ENCODE peak calls at places on chromosomes 6 and 20, in six cellular contexts. P is effector CD8-positive, alpha-beta T cell; A is endothelial cell of umbilical vein; V is naive thymus-derived CD8-positive, alpha-beta T cell; N is left lobe of liver; T is NAMALWA. S is an unnamed sample.
A peak's percentile ranks its signal among the peaks of the same experiment; 100 is the strongest.

GRCh38 chr6:6712979-6713514 is 124.5 kb downstream of the LY86 start:
- DNase-seq in V (no peak), T (peak; percentile 32), A (no peak), P (no peak), N (no peak), S (peak; percentile 96)

GRCh38 chr6:167450631-167451030 is 125.7 kb downstream of the TTLL2 start:
- DNase-seq in N (no peak), A (no peak), V (no peak), T (no peak), P (no peak), S (no peak)

GRCh38 chr6:21873562-21873961 is 280.0 kb downstream of the SOX4 start:
- DNase-seq in A (no peak), T (no peak), P (no peak), V (no peak), N (no peak), S (no peak)

GRCh38 chr6:39777218-39777617 is 15.0 kb upstream of the DAAM2 start:
- DNase-seq in N (no peak), T (no peak), V (no peak), A (no peak), P (no peak), S (no peak)

GRCh38 chr20:20815711-20816455 is 103.4 kb upstream of the RALGAPA2 start:
- DNase-seq in N (no peak), V (no peak), A (no peak), T (no peak), P (no peak), S (no peak)

GRCh38 chr6:144283781-144284473 is 1.2 kb upstream of the UTRN start:
- DNase-seq in T (peak; percentile 11), N (no peak), V (no peak), A (peak; percentile 64), P (no peak), S (peak; percentile 55)

GRCh38 chr6:117506180-117506835 is 23.8 kb downstream of the DCBLD1 start:
- DNase-seq in V (no peak), T (no peak), P (no peak), A (no peak), N (no peak), S (no peak)

GRCh38 chr6:52595000-52595795 is 18.3 kb upstream of the TRAM2 start:
- DNase-seq in P (no peak), N (no peak), V (no peak), A (no peak), T (no peak), S (peak; percentile 59)

GRCh38 chr20:38674178-38675133 is 49.8 kb upstream of the SLC32A1 start:
- DNase-seq in A (peak; percentile 64), V (peak; percentile 43), N (no peak), T (no peak), P (peak; percentile 58), S (no peak)

GRCh38 chr20:19922716-19923115 is 94.4 kb upstream of the NAA20 start:
- DNase-seq in N (no peak), A (no peak), V (no peak), P (no peak), T (no peak), S (no peak)

GRCh38 chr20:62433655-62434054 is 6.3 kb upstream of the RBBP8NL start:
- DNase-seq in V (no peak), P (no peak), A (peak; percentile 8), N (no peak), T (no peak), S (no peak)

GRCh38 chr6:19837511-19838441 is 606 bp downstream of the ID4 start:
- DNase-seq in N (no peak), A (peak; percentile 6), V (no peak), P (no peak), T (no peak), S (no peak)

GRCh38 chr6:34182751-34183531 is 37.1 kb upstream of the GRM4 start:
- DNase-seq in A (no peak), N (peak; percentile 39), V (peak; percentile 72), T (peak; percentile 86), P (peak; percentile 25), S (peak; percentile 97)

GRCh38 chr6:19433101-19433500 is 404.1 kb upstream of the ID4 start:
- DNase-seq in A (no peak), P (no peak), N (no peak), V (no peak), T (no peak), S (no peak)

GRCh38 chr6:96246563-96246962 is 230.8 kb downstream of the FUT9 start:
- DNase-seq in N (no peak), T (peak; percentile 2), A (no peak), P (no peak), V (no peak), S (peak; percentile 14)

GRCh38 chr20:61600061-61600460 is 348.0 kb downstream of the CDH4 start:
- DNase-seq in T (no peak), N (no peak), V (no peak), P (no peak), A (no peak), S (no peak)

GRCh38 chr6:64589961-64590360 is 954.4 kb downstream of the PHF3 start:
- DNase-seq in T (no peak), N (no peak), V (no peak), A (no peak), P (no peak), S (no peak)

GRCh38 chr6:133726188-133726587 is 162.7 kb upstream of the TCF21 start:
- DNase-seq in P (no peak), T (no peak), N (no peak), A (no peak), V (no peak), S (no peak)

GRCh38 chr20:10761232-10761631 is 87.4 kb upstream of the JAG1 start:
- DNase-seq in N (no peak), T (no peak), P (no peak), V (no peak), A (peak; percentile 93), S (no peak)

GRCh38 chr20:33475381-33476160 is 14.3 kb upstream of the CBFA2T2 start:
- DNase-seq in A (no peak), N (no peak), T (no peak), V (no peak), P (no peak), S (no peak)

GRCh38 chr20:12875510-12875909 is 133.3 kb upstream of the SPTLC3 start:
- DNase-seq in V (no peak), N (peak; percentile 53), P (no peak), T (no peak), A (no peak), S (no peak)

GRCh38 chr6:66096679-66097078 is 389.7 kb upstream of the EYS start:
- DNase-seq in A (no peak), V (no peak), T (no peak), P (no peak), N (no peak), S (no peak)

GRCh38 chr20:53839423-53840176 is 230.8 kb downstream of the BCAS1 start:
- DNase-seq in T (peak; percentile 86), P (peak; percentile 10), N (no peak), V (peak; percentile 68), A (no peak), S (peak; percentile 90)

GRCh38 chr6:20699402-20699801 is 165.1 kb downstream of the CDKAL1 start:
- DNase-seq in P (no peak), A (no peak), V (no peak), T (no peak), N (no peak), S (no peak)

GRCh38 chr6:167766986-167767714 is 59.6 kb upstream of the AFDN start:
- DNase-seq in T (no peak), N (no peak), V (no peak), P (no peak), A (no peak), S (no peak)

GRCh38 chr6:118722820-118723526 is 71.6 kb upstream of the CEP85L start:
- DNase-seq in A (no peak), N (no peak), P (no peak), T (no peak), V (no peak), S (no peak)

GRCh38 chr20:46705378-46705729 is 4.1 kb upstream of the SLC2A10 start:
- DNase-seq in V (no peak), P (no peak), A (no peak), T (no peak), N (peak; percentile 61), S (no peak)

GRCh38 chr6:144265061-144265357 is 20.1 kb upstream of the UTRN start:
- DNase-seq in P (no peak), V (no peak), N (no peak), T (no peak), A (peak; percentile 6), S (no peak)

GRCh38 chr20:9989066-9989724 is 45.6 kb upstream of the ANKEF1 start:
- DNase-seq in T (no peak), N (no peak), V (no peak), P (no peak), A (peak; percentile 33), S (peak; percentile 85)

GRCh38 chr6:144362042-144363018 is 77.2 kb downstream of the UTRN start:
- DNase-seq in A (peak; percentile 96), V (no peak), N (no peak), P (no peak), T (no peak), S (no peak)

GRCh38 chr6:135109761-135110160 is 55.1 kb upstream of the HBS1L start:
- DNase-seq in T (no peak), A (no peak), V (no peak), P (no peak), N (no peak), S (no peak)

GRCh38 chr6:45791600-45792168 is 224.0 kb downstream of the CLIC5 start:
- DNase-seq in N (no peak), V (no peak), T (no peak), P (no peak), A (no peak), S (no peak)

GRCh38 chr20:42577193-42577592 is 612.5 kb downstream of the PTPRT start:
- DNase-seq in T (no peak), P (no peak), V (no peak), A (no peak), N (no peak), S (no peak)

GRCh38 chr20:35021831-35022230 is 66.2 kb downstream of the MYH7B start:
- DNase-seq in P (no peak), T (no peak), N (no peak), V (no peak), A (no peak), S (no peak)